ENCODE peak calls at places on chromosomes 6 and 20, in ten cellular contexts. E, M, Y, U, G, L, J, D, S and A are unnamed samples.
A peak's percentile ranks its signal among the peaks of the same experiment; 100 is the strongest.

GRCh38 chr6:168157272-168158007 is 78.4 kb upstream of the FRMD1 start:
- DNase-seq in S (peak; percentile 21), L (no peak), D (no peak), E (peak; percentile 70), U (no peak), Y (no peak), M (peak; percentile 51), G (no peak), J (no peak), A (no peak)

GRCh38 chr6:148457843-148458159 is 115.2 kb downstream of the SASH1 start:
- DNase-seq in L (no peak), D (no peak), E (no peak), G (no peak), J (no peak), U (no peak), Y (no peak), M (no peak), S (no peak), A (no peak)

GRCh38 chr6:36660771-36661471 is 17.6 kb upstream of the CDKN1A start:
- DNase-seq in J (no peak), G (no peak), E (peak; percentile 60), U (no peak), M (no peak), L (no peak), Y (peak; percentile 59), S (no peak), D (no peak), A (no peak)

GRCh38 chr20:19735446-19735845 is 22.6 kb upstream of the RIN2 start:
- DNase-seq in Y (peak; percentile 80), J (no peak), L (peak; percentile 12), U (peak; percentile 82), M (peak; percentile 86), D (no peak), E (peak; percentile 81), G (no peak), S (peak; percentile 98), A (peak; percentile 75)

GRCh38 chr20:62603021-62603906 is 39.0 kb upstream of the SLCO4A1 start:
- DNase-seq in U (peak; percentile 39), Y (peak; percentile 60), J (no peak), S (peak; percentile 36), D (peak; percentile 94), G (no peak), M (peak; percentile 50), E (peak; percentile 47), L (no peak), A (no peak)

GRCh38 chr6:2857580-2858337 is 16.1 kb upstream of the SERPINB1 start:
- DNase-seq in G (no peak), M (no peak), Y (no peak), L (no peak), U (no peak), E (peak; percentile 28), D (no peak), S (no peak), J (peak; percentile 68), A (no peak)

GRCh38 chr20:44361021-44361420 is 5.5 kb downstream of the HNF4A start:
- DNase-seq in J (no peak), S (no peak), G (no peak), Y (no peak), D (no peak), U (no peak), E (no peak), M (peak; percentile 10), L (no peak), A (no peak)

GRCh38 chr6:125759184-125759902 is 9.9 kb downstream of the HEY2 start:
- DNase-seq in D (no peak), Y (no peak), J (no peak), E (no peak), L (no peak), G (no peak), U (no peak), S (no peak), M (no peak), A (no peak)

GRCh38 chr6:108697646-108698161 is 137.0 kb downstream of the FOXO3 start:
- DNase-seq in J (no peak), E (peak; percentile 32), G (no peak), S (no peak), D (no peak), L (no peak), M (no peak), U (no peak), Y (no peak), A (no peak)

GRCh38 chr6:20572940-20573339 is 38.7 kb downstream of the CDKAL1 start:
- DNase-seq in L (no peak), Y (no peak), D (no peak), M (peak; percentile 80), G (no peak), E (no peak), U (peak; percentile 32), S (peak; percentile 64), J (no peak), A (no peak)

GRCh38 chr6:25883991-25884390 is 9.9 kb upstream of the SLC17A3 start:
- DNase-seq in D (no peak), U (peak; percentile 92), E (peak; percentile 1), L (no peak), M (peak; percentile 92), J (no peak), G (no peak), S (peak; percentile 58), Y (no peak), A (no peak)

GRCh38 chr20:57678340-57678739 is 31.5 kb downstream of the PMEPA1 start:
- DNase-seq in M (no peak), S (no peak), U (no peak), D (no peak), Y (no peak), J (no peak), L (peak; percentile 6), G (no peak), E (no peak), A (no peak)

GRCh38 chr6:148446681-148447080 is 104.0 kb downstream of the SASH1 start:
- DNase-seq in G (no peak), E (no peak), S (peak; percentile 13), M (no peak), Y (no peak), J (no peak), U (no peak), L (no peak), D (no peak), A (no peak)

GRCh38 chr20:23285536-23285935 is 65.1 kb upstream of the NXT1 start:
- DNase-seq in U (no peak), L (no peak), E (no peak), Y (peak; percentile 18), G (no peak), D (no peak), M (no peak), J (no peak), S (no peak), A (no peak)

GRCh38 chr6:37279366-37280134 is 21.6 kb upstream of the TMEM217 start:
- DNase-seq in S (peak; percentile 59), E (peak; percentile 16), U (no peak), J (no peak), Y (no peak), D (no peak), G (no peak), L (no peak), M (peak; percentile 34), A (no peak)

GRCh38 chr6:136086686-136087085 is 163.4 kb downstream of the MTFR2 start:
- DNase-seq in Y (no peak), S (no peak), U (no peak), E (no peak), D (no peak), J (no peak), L (no peak), G (no peak), M (no peak), A (no peak)

GRCh38 chr6:131597448-131597847 is 24.4 kb downstream of the ARG1 start:
- DNase-seq in J (no peak), M (peak; percentile 8), E (no peak), U (no peak), D (no peak), Y (no peak), S (no peak), G (no peak), L (no peak), A (no peak)

GRCh38 chr6:33761922-33762629 is 15.4 kb upstream of the IP6K3 start:
- DNase-seq in D (no peak), U (no peak), M (peak; percentile 51), J (peak; percentile 21), E (no peak), G (no peak), S (peak; percentile 67), L (peak; percentile 19), Y (peak; percentile 72), A (peak; percentile 62)

GRCh38 chr20:41072099-41072798 is 43.6 kb downstream of the TOP1 start:
- DNase-seq in E (peak; percentile 85), S (peak; percentile 73), L (no peak), U (no peak), D (no peak), G (no peak), J (no peak), M (peak; percentile 85), Y (no peak), A (no peak)

GRCh38 chr6:63272397-63272796 is 47.4 kb downstream of the LGSN start:
- DNase-seq in G (no peak), L (no peak), J (no peak), S (peak; percentile 55), Y (no peak), D (no peak), U (peak; percentile 19), E (peak; percentile 9), M (peak; percentile 8), A (peak; percentile 11)

GRCh38 chr6:31666337-31666960 is 569 bp downstream of the CSNK2B start:
- DNase-seq in D (no peak), G (no peak), M (no peak), E (no peak), Y (no peak), U (no peak), J (no peak), S (peak; percentile 31), L (no peak), A (no peak)